ENCODE peak calls at places on chromosomes 16 and 17, in four cellular contexts. C is A549, M is HCT116, G is K562. Q is an unnamed sample.

GRCh38 chr17:2893422-2893914 is 97.2 kb downstream of the RAP1GAP2 start:
- DNase-seq in C (no peak), M (peak), G (no peak), Q (no peak)

GRCh38 chr16:85045641-85046471 is 18.3 kb downstream of the KIAA0513 start:
- DNase-seq in C (no peak), M (no peak), G (no peak), Q (no peak)

GRCh38 chr17:50842506-50843149 is 7.2 kb downstream of the WFIKKN2 start:
- DNase-seq in C (no peak), M (no peak), G (no peak), Q (no peak)

GRCh38 chr16:22977294-22977697 is 163.3 kb downstream of the HS3ST2 start:
- DNase-seq in C (no peak), M (peak), G (peak), Q (peak)

GRCh38 chr16:85420501-85421337 is 192.4 kb upstream of the GSE1 start:
- DNase-seq in C (peak), M (peak), G (peak), Q (peak)

GRCh38 chr16:21116148-21116693 is 34.4 kb downstream of the DNAH3 start:
- DNase-seq in C (no peak), M (no peak), G (peak), Q (peak)

GRCh38 chr16:68234188-68235104 is 1.5 kb downstream of the ESRP2 start:
- DNase-seq in C (no peak), M (peak), G (no peak), Q (no peak)

GRCh38 chr17:20207295-20207985 is 198.3 kb downstream of the SPECC1 start:
- DNase-seq in C (no peak), M (no peak), G (no peak), Q (no peak)

DNA sequence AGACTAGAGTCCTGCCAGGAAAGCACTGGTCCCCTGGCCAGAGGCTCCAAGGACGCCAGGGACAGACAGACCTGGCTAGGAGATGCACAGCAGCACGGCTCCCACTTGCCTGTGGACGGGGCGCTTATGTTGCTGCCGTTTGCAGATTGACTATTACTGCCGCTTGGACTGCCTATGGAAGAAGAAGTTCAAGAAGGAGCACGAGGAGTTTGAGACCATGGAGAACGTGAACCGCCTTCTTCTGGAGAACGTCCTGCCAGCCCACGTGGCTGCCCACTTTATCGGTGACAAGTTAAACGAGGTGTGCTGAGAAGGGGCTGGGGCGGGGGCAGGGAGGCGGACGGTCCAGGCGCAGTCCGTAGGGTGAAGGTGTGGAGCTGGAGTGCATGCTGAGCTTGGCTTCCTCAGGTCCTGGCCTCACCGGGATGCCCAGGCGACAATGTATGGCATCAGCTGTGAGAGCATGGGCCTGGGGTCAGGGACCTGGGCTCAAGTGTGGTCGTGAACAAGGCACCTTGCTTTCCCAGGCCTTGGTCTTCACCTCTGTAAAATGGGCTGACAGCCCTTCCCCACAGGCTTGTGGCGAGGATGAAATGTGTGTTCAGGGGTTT is 45.6 kb downstream of the ADCY7 start:
- DNase-seq in C (no peak), M (no peak), G (no peak), Q (no peak)
- TF ChIP-seq POLR2A in C (no peak), M (no peak), G (peak), Q (no peak)

DNA sequence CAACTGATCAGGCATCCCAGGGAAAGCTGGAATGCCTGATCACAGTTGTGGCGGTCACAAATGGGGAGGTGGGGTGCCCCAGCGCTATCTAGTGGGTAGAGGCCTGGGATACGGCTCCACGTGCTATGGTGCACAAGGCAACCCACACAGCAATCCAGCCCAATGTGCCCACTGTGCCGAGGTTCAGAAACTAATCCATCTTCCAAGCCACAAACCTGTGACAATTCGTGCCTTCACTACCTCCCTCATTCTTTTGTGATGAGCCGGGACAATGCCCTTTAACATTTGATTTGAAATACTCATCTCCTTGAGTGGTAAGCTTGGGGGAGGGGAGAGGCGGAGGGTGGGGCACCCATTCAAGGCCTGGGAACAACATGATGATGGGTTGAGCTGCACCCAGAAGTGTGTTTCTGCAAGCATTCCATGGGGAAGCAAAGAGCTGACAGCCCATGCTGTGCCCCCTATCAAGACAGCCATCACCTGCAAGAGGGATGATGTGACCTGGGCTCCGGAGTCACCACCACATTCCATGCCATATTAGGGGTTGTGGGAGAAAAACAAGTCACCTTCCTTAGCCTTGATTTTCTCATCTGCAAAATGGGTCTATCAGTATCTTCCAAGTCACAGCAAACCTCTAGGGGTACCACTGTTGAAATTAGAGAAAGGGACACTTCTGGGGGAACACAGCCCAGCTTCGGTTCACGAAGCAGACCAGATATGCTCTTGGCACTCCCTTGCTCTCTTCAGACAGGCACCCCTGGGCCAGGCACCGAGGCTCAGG is 3.7 kb downstream of the ELOB start:
- DNase-seq in C (no peak), M (no peak), G (no peak), Q (peak)
- TF ChIP-seq MAX in C (no peak), M (no peak), G (no peak), Q (no peak)

GRCh38 chr16:10945065-10945787 is 862 bp downstream of the CLEC16A start:
- DNase-seq in C (no peak), M (no peak), G (no peak), Q (no peak)

GRCh38 chr16:10944249-10945064 is at the start of gene CLEC16A:
- DNase-seq in C (peak), M (peak), G (peak), Q (peak)

GRCh38 chr16:10941127-10941933 is 938 bp downstream of the DEXI start:
- DNase-seq in C (no peak), M (no peak), G (peak), Q (no peak)

GRCh38 chr16:10940501-10941079 is 1.7 kb downstream of the DEXI start:
- DNase-seq in C (no peak), M (no peak), G (no peak), Q (no peak)

GRCh38 chr16:10942352-10943297 is at the start of gene DEXI:
- DNase-seq in C (peak), M (peak), G (peak), Q (peak)
- TF ChIP-seq POLR2A in C (peak), M (no peak), G (peak), Q (peak)

GRCh38 chr17:76018801-76019200 is 8.3 kb downstream of the EVPL start:
- DNase-seq in C (no peak), M (no peak), G (no peak), Q (no peak)
- TF ChIP-seq MAX in C (no peak), M (no peak), G (no peak), Q (no peak)

GRCh38 chr17:59827721-59828477 is 64.8 kb downstream of the TUBD1 start:
- DNase-seq in C (no peak), M (no peak), G (no peak), Q (peak)
- TF ChIP-seq POLR2A in C (no peak), M (no peak), G (no peak), Q (no peak)

DNA sequence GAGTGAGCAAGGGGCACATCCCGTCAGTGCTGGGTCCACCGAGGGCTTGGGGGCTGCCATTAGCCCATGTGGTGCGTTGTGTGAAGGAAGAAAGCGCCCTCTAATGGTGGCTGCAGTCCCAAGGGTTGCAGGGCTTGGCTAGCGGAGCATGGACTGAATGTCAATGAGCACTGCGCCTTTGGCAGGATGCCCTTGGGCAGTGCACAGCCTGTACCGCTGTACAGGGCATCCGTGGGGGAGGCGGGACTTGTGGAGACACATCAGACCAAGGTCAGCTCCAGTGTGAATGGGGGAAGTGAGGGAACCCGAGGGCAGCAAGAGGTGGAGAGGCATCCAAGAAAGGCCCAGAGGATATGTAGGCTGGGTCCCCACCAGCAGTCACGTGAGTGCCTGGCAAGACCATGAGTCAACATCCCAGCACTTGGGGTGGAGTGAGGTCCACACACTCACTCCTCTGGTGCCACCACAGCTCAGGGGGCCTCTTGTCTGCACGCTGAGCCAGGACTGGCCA is 75.5 kb upstream of the MED9 start:
- DNase-seq in C (peak), M (peak), G (peak), Q (peak)
- TF ChIP-seq MAX in C (no peak), M (peak), G (no peak), Q (no peak)

DNA sequence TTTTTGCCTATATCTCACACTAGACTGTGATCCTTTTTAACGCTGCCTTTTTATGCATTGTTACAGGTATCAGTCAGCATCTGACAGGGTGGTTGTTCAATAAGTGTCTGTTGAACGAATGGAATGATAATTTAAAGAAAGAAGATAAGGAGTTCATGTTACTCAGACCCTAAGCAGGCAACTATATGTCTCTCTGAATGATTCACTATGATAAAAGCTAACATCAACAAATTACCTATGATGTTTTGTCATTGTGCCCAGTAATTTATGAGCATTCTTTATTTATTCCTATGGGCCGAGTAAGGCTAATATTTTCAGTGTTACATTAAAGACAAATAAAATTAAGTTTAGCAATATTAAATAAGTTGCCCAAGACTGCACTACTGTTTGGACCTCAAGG is 435.0 kb upstream of the KIF2B start:
- DNase-seq in C (no peak), M (no peak), G (no peak), Q (no peak)
- TF ChIP-seq POLR2A in C (no peak), M (no peak), G (no peak), Q (no peak)